ENCODE peak calls at places on chromosomes 7 and 10, in five cellular contexts. M is psoas muscle, S is SK-N-SH, F is MCF 10A, J is HFF-Myc. E is an unnamed sample.

GRCh38 chr7:141641876-141642275 is 60.1 kb downstream of the DENND11 start:
- DNase-seq in F (no peak), S (no peak), J (no peak), M (no peak), E (no peak)

GRCh38 chr7:106153891-106154449 is 41.9 kb upstream of the SYPL1 start:
- DNase-seq in F (peak; percentile 86), M (peak; percentile 79), J (peak; percentile 48), S (peak; percentile 86), E (peak; percentile 90)

GRCh38 chr10:18710201-18710653 is 51.0 kb downstream of the ARL5B start:
- DNase-seq in M (no peak), S (no peak), J (no peak), F (no peak), E (peak; percentile 27)

GRCh38 chr10:18312385-18313145 is 172.3 kb downstream of the CACNB2 start:
- DNase-seq in F (peak; percentile 43), J (peak; percentile 27), S (peak; percentile 64), M (no peak), E (peak; percentile 60)

GRCh38 chr7:152899482-152900166 is 140.1 kb downstream of the ACTR3B start:
- DNase-seq in J (no peak), S (no peak), F (peak; percentile 70), M (peak; percentile 76), E (no peak)

GRCh38 chr7:69577221-69577620 is 21.1 kb upstream of the AUTS2 start:
- DNase-seq in S (no peak), M (no peak), F (no peak), J (no peak), E (no peak)

GRCh38 chr7:8433477-8434289 is at the start of gene NXPH1:
- DNase-seq in S (peak; percentile 97), M (no peak), F (no peak), J (no peak), E (peak; percentile 84)

GRCh38 chr10:8726666-8727065 is 672.2 kb downstream of the GATA3 start:
- DNase-seq in M (no peak), J (no peak), S (no peak), F (no peak), E (no peak)

GRCh38 chr10:121710207-121710606 is 112.0 kb upstream of the FGFR2 start:
- DNase-seq in J (no peak), F (no peak), M (no peak), S (peak; percentile 84), E (no peak)

GRCh38 chr7:115087437-115087836 is 165.5 kb downstream of the MDFIC start:
- DNase-seq in J (peak; percentile 64), S (no peak), F (peak; percentile 53), M (no peak), E (no peak)

GRCh38 chr10:35641430-35642015 is 573 bp downstream of the FZD8 start:
- DNase-seq in J (no peak), M (no peak), S (peak; percentile 62), F (no peak), E (peak; percentile 58)

GRCh38 chr7:69599211-69599878 is 1.1 kb downstream of the AUTS2 start:
- DNase-seq in F (no peak), J (no peak), M (peak; percentile 19), S (peak; percentile 82), E (peak; percentile 69)

GRCh38 chr7:68726386-68726785 is 871.9 kb upstream of the AUTS2 start:
- DNase-seq in S (no peak), J (no peak), F (no peak), M (no peak), E (no peak)

GRCh38 chr10:100775346-100775745 is 30.0 kb downstream of the PAX2 start:
- DNase-seq in J (no peak), F (peak; percentile 54), S (peak; percentile 30), M (peak; percentile 39), E (no peak)

GRCh38 chr10:79070091-79070610 is 1.4 kb downstream of the ZMIZ1 start:
- DNase-seq in F (no peak), S (peak; percentile 70), M (peak; percentile 72), J (no peak), E (peak; percentile 41)

GRCh38 chr10:370222-370825 is 235.1 kb downstream of the ZMYND11 start:
- DNase-seq in J (no peak), M (no peak), F (no peak), S (peak; percentile 45), E (no peak)

GRCh38 chr10:63671317-63671937 is 150.2 kb downstream of the REEP3 start:
- DNase-seq in S (peak; percentile 39), J (peak; percentile 84), M (no peak), F (no peak), E (no peak)

GRCh38 chr7:36400606-36401005 is 10.9 kb downstream of the ANLN start:
- DNase-seq in S (no peak), M (no peak), J (no peak), F (no peak), E (no peak)

GRCh38 chr10:23096814-23097549 is 1.6 kb downstream of the MSRB2 start:
- DNase-seq in J (no peak), F (peak; percentile 76), S (peak; percentile 43), M (peak; percentile 19), E (no peak)

GRCh38 chr7:27634892-27635538 is 27.7 kb downstream of the HIBADH start:
- DNase-seq in S (no peak), J (no peak), F (no peak), M (no peak), E (no peak)

GRCh38 chr10:102358717-102359382 is 36.7 kb upstream of the NFKB2 start:
- DNase-seq in S (no peak), M (no peak), J (no peak), F (no peak), E (no peak)

GRCh38 chr7:32073533-32073932 is 3.3 kb upstream of the PDE1C start:
- DNase-seq in J (no peak), F (no peak), M (no peak), S (no peak), E (no peak)

GRCh38 chr10:93006435-93007039 is 54.1 kb upstream of the CYP26C1 start:
- DNase-seq in F (peak; percentile 67), M (no peak), S (peak; percentile 30), J (peak; percentile 43), E (peak; percentile 42)

GRCh38 chr7:45203947-45204445 is 46.4 kb downstream of the RAMP3 start:
- DNase-seq in J (no peak), M (no peak), F (peak; percentile 41), S (no peak), E (no peak)

E was measured in D341Med.